ENCODE peak calls at places on chromosomes 4 and X, in six cellular contexts. R, M, J, A, W and B are unnamed samples. For H3K36me3, the result is how much of the 10 kb centered on the place peaks cover.

GRCh38 chrX:143869018-143869417 is 14.9 kb upstream of the UBE2NL start:
- DNase-seq in R (no peak), M (no peak), J (no peak), A (no peak), W (no peak), B (no peak)

GRCh38 chrX:14529288-14529989 is at the start of gene GLRA2:
- DNase-seq in R (peak), M (no peak), J (peak), A (no peak), W (peak), B (no peak)

GRCh38 chrX:17046478-17047097 is 100.1 kb downstream of the REPS2 start:
- DNase-seq in R (peak), M (no peak), J (peak), A (no peak), W (peak), B (peak)

GRCh38 chrX:76477352-76477751 is 49.8 kb downstream of the MAGEE1 start:
- DNase-seq in R (no peak), M (no peak), J (no peak), A (no peak), W (no peak), B (no peak)

GRCh38 chrX:146396409-146396808 is 413.2 kb upstream of the CXorf51B start:
- DNase-seq in R (peak), M (no peak), J (peak), A (no peak), W (no peak), B (no peak)

GRCh38 chrX:139759637-139760036 is 51.7 kb upstream of the MCF2 start:
- DNase-seq in R (peak), M (no peak), J (peak), A (no peak), W (peak), B (peak)

GRCh38 chrX:20067709-20068315 is 48.9 kb downstream of the MAP7D2 start:
- DNase-seq in R (no peak), M (peak), J (peak), A (peak), W (peak), B (no peak)

GRCh38 chrX:85907316-85907715 is 140.0 kb downstream of the CHM start:
- DNase-seq in R (no peak), M (no peak), J (no peak), A (no peak), W (no peak), B (no peak)

GRCh38 chr4:183658362-183659028 is 490 bp downstream of the RWDD4 start:
- DNase-seq in R (peak), M (no peak), J (peak), A (no peak), W (no peak), B (no peak)

GRCh38 chr4:168218663-168219062 is 99.9 kb downstream of the DDX60 start:
- DNase-seq in R (no peak), M (no peak), J (no peak), A (no peak), W (peak), B (no peak)

GRCh38 chr4:97150966-97151365 is 992.3 kb downstream of the STPG2 start:
- DNase-seq in R (no peak), M (no peak), J (no peak), A (no peak), W (no peak), B (no peak)

GRCh38 chr4:156628858-156629257 is 342.7 kb downstream of the PDGFC start:
- DNase-seq in R (no peak), M (no peak), J (no peak), A (no peak), W (no peak), B (no peak)

GRCh38 chrX:39242187-39242586 is 440.9 kb downstream of the MID1IP1 start:
- DNase-seq in R (peak), M (no peak), J (peak), A (no peak), W (peak), B (peak)

GRCh38 chr4:159555873-159556272 is 453.0 kb downstream of the RAPGEF2 start:
- DNase-seq in R (no peak), M (no peak), J (no peak), A (no peak), W (no peak), B (no peak)

GRCh38 chr4:125011646-125012045 is 299.1 kb upstream of the ANKRD50 start:
- DNase-seq in R (no peak), M (no peak), J (no peak), A (no peak), W (peak), B (no peak)

GRCh38 chr4:10746371-10747143 is 62.0 kb upstream of the CLNK start:
- DNase-seq in R (no peak), M (no peak), J (no peak), A (no peak), W (peak), B (no peak)
- H3K4me3 ChIP-seq in R (no peak), M (no peak), J (no peak), A (no peak), W (no peak), B (no peak)

GRCh38 chr4:137535718-137536117 is 3.4 kb upstream of the PCDH18 start:
- DNase-seq in R (no peak), M (no peak), J (no peak), A (no peak), W (no peak), B (no peak)
- H3K36me3 ChIP-seq in R (under half), M (under half), J (under half), A (under half), W (under half), B (under half)

GRCh38 chrX:2829066-2829430 is 318 bp downstream of the GYG2 start:
- DNase-seq in R (peak), M (no peak), J (peak), A (no peak), W (no peak), B (peak)
- H3K4me3 ChIP-seq in R (peak), M (peak), J (no peak), A (peak), W (no peak), B (peak)

DNA sequence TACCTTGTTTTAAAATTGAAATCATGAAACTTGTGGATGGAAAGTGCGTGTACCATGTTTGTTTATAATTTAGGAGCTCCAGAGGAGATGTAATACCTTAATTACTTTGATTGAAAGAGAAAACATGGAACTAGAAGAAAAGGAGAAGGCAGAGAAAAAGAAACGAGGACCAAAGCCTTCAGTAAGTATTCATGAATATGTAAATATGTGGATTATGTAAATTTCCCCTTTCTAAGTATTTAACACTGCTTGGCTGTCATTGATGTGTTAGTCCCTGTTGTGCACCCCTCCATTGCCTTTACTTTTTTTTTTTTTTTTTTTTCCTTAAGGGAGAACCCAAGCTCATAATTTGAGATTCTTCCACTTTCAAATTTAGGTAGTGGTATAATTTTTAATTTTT is 36.4 kb downstream of the SMARCA5 start:
- DNase-seq in R (no peak), M (no peak), J (no peak), A (no peak), W (no peak), B (no peak)
- H3K36me3 ChIP-seq in R (half or more), M (under half), J (half or more), A (half or more), W (under half), B (half or more)

GRCh38 chr4:82044141-82044993 is 329.4 kb downstream of the HNRNPD start:
- DNase-seq in R (peak), M (no peak), J (peak), A (peak), W (peak), B (peak)
- H3K4me3 ChIP-seq in R (peak), M (peak), J (peak), A (peak), W (no peak), B (peak)

DNA sequence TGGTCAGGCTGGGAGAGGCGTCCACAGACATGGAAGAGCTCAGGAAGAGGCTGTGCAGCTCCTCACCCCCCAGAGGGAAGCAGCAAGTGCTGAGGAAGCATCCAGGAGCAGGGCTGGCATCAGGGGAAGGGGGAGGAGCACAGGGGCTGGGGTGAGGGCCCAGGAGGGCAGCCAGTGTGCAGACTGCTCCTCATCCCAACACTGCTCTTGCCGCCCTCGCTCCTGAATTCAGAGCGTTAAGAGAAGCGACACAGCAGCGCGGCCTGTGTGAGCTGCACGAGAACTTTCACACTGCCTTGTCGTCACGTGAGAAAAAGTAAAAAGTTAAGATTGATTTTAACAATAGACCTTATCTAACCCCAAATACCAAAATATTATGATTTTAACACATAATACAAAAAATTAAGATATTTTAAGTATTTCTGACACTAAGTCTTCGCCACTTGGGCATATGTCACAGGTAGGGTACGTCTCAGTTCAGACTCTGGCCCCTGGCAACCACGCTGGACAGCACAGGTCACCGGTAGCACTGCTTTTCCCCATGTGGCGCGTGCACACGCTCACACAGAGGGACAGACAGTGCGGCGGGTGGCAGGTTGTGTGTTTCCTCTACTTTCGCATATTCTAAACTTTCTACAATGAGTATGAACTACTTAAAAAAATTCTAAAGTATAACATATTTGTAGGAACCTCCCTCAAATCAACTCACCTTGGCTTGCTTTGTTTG is 19.7 kb downstream of the NOP14 start:
- DNase-seq in R (no peak), M (no peak), J (peak), A (no peak), W (no peak), B (no peak)
- H3K36me3 ChIP-seq in R (half or more), M (half or more), J (half or more), A (half or more), W (half or more), B (half or more)

GRCh38 chrX:154371771-154372300 is 2.6 kb downstream of the FLNA start:
- DNase-seq in R (no peak), M (no peak), J (no peak), A (no peak), W (no peak), B (no peak)
- H3K4me3 ChIP-seq in R (peak), M (peak), J (peak), A (peak), W (peak), B (no peak)

GRCh38 chr4:4477391-4477790 is 64.5 kb downstream of the STX18 start:
- DNase-seq in R (no peak), M (peak), J (no peak), A (no peak), W (peak), B (no peak)
- H3K36me3 ChIP-seq in R (under half), M (under half), J (under half), A (under half), W (under half), B (under half)